ENCODE peak calls at places on chromosomes 5 and 9, in five cellular contexts. One of them, this sample, is unnamed.

GRCh38 chr5:111635946-111636315 is 121.1 kb downstream of the NREP start:
- DNase-seq in HEK293T: no peak
- DNase-seq in NCI-H774: no peak
- DNase-seq in Right ventricle myocardium superior: no peak
- DNase-seq in progenitor cell of endocrine pancreas: no peak
- DNase-seq in this sample: no peak

GRCh38 chr5:108255468-108255867 is 126.4 kb downstream of the FBXL17 start:
- DNase-seq in HEK293T: no peak
- DNase-seq in NCI-H774: no peak
- DNase-seq in Right ventricle myocardium superior: no peak
- DNase-seq in progenitor cell of endocrine pancreas: no peak
- DNase-seq in this sample: no peak

GRCh38 chr5:93510626-93511420 is 70.2 kb downstream of the NR2F1-AS1 start:
- DNase-seq in HEK293T: no peak
- DNase-seq in NCI-H774: no peak
- DNase-seq in Right ventricle myocardium superior: no peak
- DNase-seq in progenitor cell of endocrine pancreas: no peak
- DNase-seq in this sample: no peak

GRCh38 chr5:24804221-24804681 is 159.5 kb upstream of the CDH10 start:
- DNase-seq in HEK293T: no peak
- DNase-seq in NCI-H774: no peak
- DNase-seq in Right ventricle myocardium superior: no peak
- DNase-seq in progenitor cell of endocrine pancreas: no peak
- DNase-seq in this sample: no peak

GRCh38 chr9:114504341-114505186 is 709 bp downstream of the WHRN start:
- DNase-seq in HEK293T: peak
- DNase-seq in NCI-H774: no peak
- DNase-seq in Right ventricle myocardium superior: peak
- DNase-seq in progenitor cell of endocrine pancreas: peak
- DNase-seq in this sample: peak

GRCh38 chr9:77456829-77457437 is 191.2 kb downstream of the GNA14 start:
- DNase-seq in HEK293T: peak
- DNase-seq in NCI-H774: peak
- DNase-seq in Right ventricle myocardium superior: peak
- DNase-seq in progenitor cell of endocrine pancreas: peak
- DNase-seq in this sample: peak

GRCh38 chr9:36911037-36911436 is 123.0 kb downstream of the PAX5 start:
- DNase-seq in HEK293T: no peak
- DNase-seq in NCI-H774: no peak
- DNase-seq in Right ventricle myocardium superior: no peak
- DNase-seq in progenitor cell of endocrine pancreas: no peak
- DNase-seq in this sample: no peak

GRCh38 chr5:91641730-91642350 is 258.7 kb upstream of the ARRDC3 start:
- DNase-seq in HEK293T: peak
- DNase-seq in NCI-H774: peak
- DNase-seq in Right ventricle myocardium superior: no peak
- DNase-seq in progenitor cell of endocrine pancreas: no peak
- DNase-seq in this sample: no peak

GRCh38 chr5:42992035-42992570 is 48.0 kb downstream of the ANXA2R start:
- DNase-seq in HEK293T: no peak
- DNase-seq in NCI-H774: no peak
- DNase-seq in Right ventricle myocardium superior: peak
- DNase-seq in progenitor cell of endocrine pancreas: no peak
- DNase-seq in this sample: peak

GRCh38 chr5:94103507-94104245 is 362.3 kb upstream of the POU5F2 start:
- DNase-seq in HEK293T: no peak
- DNase-seq in NCI-H774: no peak
- DNase-seq in Right ventricle myocardium superior: no peak
- DNase-seq in progenitor cell of endocrine pancreas: no peak
- DNase-seq in this sample: no peak

GRCh38 chr9:124854822-124855221 is 1.6 kb downstream of the WDR38 start:
- DNase-seq in HEK293T: no peak
- DNase-seq in NCI-H774: no peak
- DNase-seq in Right ventricle myocardium superior: no peak
- DNase-seq in progenitor cell of endocrine pancreas: no peak
- DNase-seq in this sample: no peak

GRCh38 chr5:36079200-36079761 is 12.6 kb upstream of the UGT3A2 start:
- DNase-seq in HEK293T: peak
- DNase-seq in NCI-H774: peak
- DNase-seq in Right ventricle myocardium superior: no peak
- DNase-seq in progenitor cell of endocrine pancreas: no peak
- DNase-seq in this sample: no peak

GRCh38 chr5:59174248-59174844 is 591.5 kb downstream of the RAB3C start:
- DNase-seq in HEK293T: peak
- DNase-seq in NCI-H774: peak
- DNase-seq in Right ventricle myocardium superior: no peak
- DNase-seq in progenitor cell of endocrine pancreas: no peak
- DNase-seq in this sample: no peak

GRCh38 chr9:95457769-95458168 is 59.0 kb downstream of the PTCH1 start:
- DNase-seq in HEK293T: no peak
- DNase-seq in NCI-H774: no peak
- DNase-seq in Right ventricle myocardium superior: no peak
- DNase-seq in progenitor cell of endocrine pancreas: no peak
- DNase-seq in this sample: no peak

GRCh38 chr5:76626738-76627137 is 3.5 kb upstream of the F2RL2 start:
- DNase-seq in HEK293T: no peak
- DNase-seq in NCI-H774: no peak
- DNase-seq in Right ventricle myocardium superior: peak
- DNase-seq in progenitor cell of endocrine pancreas: no peak
- DNase-seq in this sample: no peak

GRCh38 chr5:98798371-98798770 is 24.9 kb downstream of the RGMB start:
- DNase-seq in HEK293T: no peak
- DNase-seq in NCI-H774: no peak
- DNase-seq in Right ventricle myocardium superior: no peak
- DNase-seq in progenitor cell of endocrine pancreas: no peak
- DNase-seq in this sample: no peak

GRCh38 chr9:137083418-137084004 is 3.3 kb upstream of the MAN1B1 start:
- DNase-seq in HEK293T: no peak
- DNase-seq in NCI-H774: no peak
- DNase-seq in Right ventricle myocardium superior: peak
- DNase-seq in progenitor cell of endocrine pancreas: no peak
- DNase-seq in this sample: no peak

GRCh38 chr9:97744710-97745708 is 47.9 kb upstream of the XPA start:
- DNase-seq in HEK293T: no peak
- DNase-seq in NCI-H774: no peak
- DNase-seq in Right ventricle myocardium superior: no peak
- DNase-seq in progenitor cell of endocrine pancreas: no peak
- DNase-seq in this sample: no peak

GRCh38 chr9:113673726-113674125 is 202.4 kb upstream of the ZNF618 start:
- DNase-seq in HEK293T: no peak
- DNase-seq in NCI-H774: no peak
- DNase-seq in Right ventricle myocardium superior: no peak
- DNase-seq in progenitor cell of endocrine pancreas: no peak
- DNase-seq in this sample: no peak

GRCh38 chr9:130467371-130467770 is 22.6 kb downstream of the ASS1 start:
- DNase-seq in HEK293T: no peak
- DNase-seq in NCI-H774: no peak
- DNase-seq in Right ventricle myocardium superior: no peak
- DNase-seq in progenitor cell of endocrine pancreas: no peak
- DNase-seq in this sample: no peak

GRCh38 chr9:6433405-6433804 is 20.4 kb downstream of the UHRF2 start:
- DNase-seq in HEK293T: no peak
- DNase-seq in NCI-H774: no peak
- DNase-seq in Right ventricle myocardium superior: no peak
- DNase-seq in progenitor cell of endocrine pancreas: no peak
- DNase-seq in this sample: no peak

GRCh38 chr9:109769250-109769649 is 10.7 kb upstream of the PALM2AKAP2 start:
- DNase-seq in HEK293T: no peak
- DNase-seq in NCI-H774: no peak
- DNase-seq in Right ventricle myocardium superior: no peak
- DNase-seq in progenitor cell of endocrine pancreas: no peak
- DNase-seq in this sample: no peak

GRCh38 chr9:4235951-4236804 is 63.7 kb downstream of the GLIS3 start:
- DNase-seq in HEK293T: no peak
- DNase-seq in NCI-H774: peak
- DNase-seq in Right ventricle myocardium superior: no peak
- DNase-seq in progenitor cell of endocrine pancreas: peak
- DNase-seq in this sample: no peak